ENCODE peak calls at places on chromosome 17, in eight cellular contexts. One of them, this sample, is unnamed.

GRCh38 chr17:81387235-81388060 is 7.8 kb upstream of the BAHCC1 start:
- DNase-seq in stimulated activated CD4-positive, alpha-beta T cell treated with anti-CD3 and anti-CD28 coated beads, TNF-alpha, amount 100 ng/mL, for 1 hour: no peak
- DNase-seq in right cardiac atrium: peak; percentile 79
- DNase-seq in DMS79 treated with DMSO at 0.1 percent for 48 hours: peak; percentile 3
- DNase-seq in HAP-1: peak; percentile 64
- DNase-seq in fibroblast of the conjunctiva: no peak
- DNase-seq in iPS DF 6.9: no peak
- DNase-seq in CD4-positive, CD25-positive, alpha-beta regulatory T cell: no peak
- DNase-seq in this sample: no peak

GRCh38 chr17:40461774-40462342 is 18.6 kb downstream of the IGFBP4 start:
- DNase-seq in stimulated activated CD4-positive, alpha-beta T cell treated with anti-CD3 and anti-CD28 coated beads, TNF-alpha, amount 100 ng/mL, for 1 hour: no peak
- DNase-seq in right cardiac atrium: peak; percentile 60
- DNase-seq in DMS79 treated with DMSO at 0.1 percent for 48 hours: no peak
- DNase-seq in HAP-1: no peak
- DNase-seq in fibroblast of the conjunctiva: no peak
- DNase-seq in iPS DF 6.9: no peak
- DNase-seq in CD4-positive, CD25-positive, alpha-beta regulatory T cell: no peak
- DNase-seq in this sample: no peak

GRCh38 chr17:77011173-77012011 is 129.4 kb upstream of the SEC14L1 start:
- DNase-seq in stimulated activated CD4-positive, alpha-beta T cell treated with anti-CD3 and anti-CD28 coated beads, TNF-alpha, amount 100 ng/mL, for 1 hour: no peak
- DNase-seq in right cardiac atrium: no peak
- DNase-seq in DMS79 treated with DMSO at 0.1 percent for 48 hours: no peak
- DNase-seq in HAP-1: peak; percentile 78
- DNase-seq in fibroblast of the conjunctiva: peak; percentile 2
- DNase-seq in iPS DF 6.9: no peak
- DNase-seq in CD4-positive, CD25-positive, alpha-beta regulatory T cell: peak; percentile 27
- DNase-seq in this sample: no peak

GRCh38 chr17:7237761-7238417 is 1.4 kb downstream of the PHF23 start:
- DNase-seq in stimulated activated CD4-positive, alpha-beta T cell treated with anti-CD3 and anti-CD28 coated beads, TNF-alpha, amount 100 ng/mL, for 1 hour: peak; percentile 54
- DNase-seq in right cardiac atrium: peak; percentile 94
- DNase-seq in DMS79 treated with DMSO at 0.1 percent for 48 hours: no peak
- DNase-seq in HAP-1: peak; percentile 90
- DNase-seq in fibroblast of the conjunctiva: peak; percentile 39
- DNase-seq in iPS DF 6.9: no peak
- DNase-seq in CD4-positive, CD25-positive, alpha-beta regulatory T cell: peak; percentile 69
- DNase-seq in this sample: peak; percentile 50

GRCh38 chr17:46770818-46771600 is 47.5 kb downstream of the WNT3 start:
- DNase-seq in stimulated activated CD4-positive, alpha-beta T cell treated with anti-CD3 and anti-CD28 coated beads, TNF-alpha, amount 100 ng/mL, for 1 hour: no peak
- DNase-seq in right cardiac atrium: peak; percentile 75
- DNase-seq in DMS79 treated with DMSO at 0.1 percent for 48 hours: peak; percentile 40
- DNase-seq in HAP-1: peak; percentile 73
- DNase-seq in fibroblast of the conjunctiva: no peak
- DNase-seq in iPS DF 6.9: no peak
- DNase-seq in CD4-positive, CD25-positive, alpha-beta regulatory T cell: peak; percentile 19
- DNase-seq in this sample: no peak

GRCh38 chr17:16190703-16191360 is 24.5 kb downstream of the NCOR1 start:
- DNase-seq in stimulated activated CD4-positive, alpha-beta T cell treated with anti-CD3 and anti-CD28 coated beads, TNF-alpha, amount 100 ng/mL, for 1 hour: no peak
- DNase-seq in right cardiac atrium: no peak
- DNase-seq in DMS79 treated with DMSO at 0.1 percent for 48 hours: no peak
- DNase-seq in HAP-1: no peak
- DNase-seq in fibroblast of the conjunctiva: no peak
- DNase-seq in iPS DF 6.9: no peak
- DNase-seq in CD4-positive, CD25-positive, alpha-beta regulatory T cell: no peak
- DNase-seq in this sample: no peak

GRCh38 chr17:17445925-17446665 is 30.7 kb upstream of the MED9 start:
- DNase-seq in stimulated activated CD4-positive, alpha-beta T cell treated with anti-CD3 and anti-CD28 coated beads, TNF-alpha, amount 100 ng/mL, for 1 hour: no peak
- DNase-seq in right cardiac atrium: no peak
- DNase-seq in DMS79 treated with DMSO at 0.1 percent for 48 hours: peak; percentile 25
- DNase-seq in HAP-1: no peak
- DNase-seq in fibroblast of the conjunctiva: peak; percentile 26
- DNase-seq in iPS DF 6.9: no peak
- DNase-seq in CD4-positive, CD25-positive, alpha-beta regulatory T cell: no peak
- DNase-seq in this sample: no peak

GRCh38 chr17:3008336-3009279 is 54.8 kb downstream of the OR1D5 start:
- DNase-seq in stimulated activated CD4-positive, alpha-beta T cell treated with anti-CD3 and anti-CD28 coated beads, TNF-alpha, amount 100 ng/mL, for 1 hour: no peak
- DNase-seq in right cardiac atrium: no peak
- DNase-seq in DMS79 treated with DMSO at 0.1 percent for 48 hours: no peak
- DNase-seq in HAP-1: no peak
- DNase-seq in fibroblast of the conjunctiva: no peak
- DNase-seq in iPS DF 6.9: no peak
- DNase-seq in CD4-positive, CD25-positive, alpha-beta regulatory T cell: no peak
- DNase-seq in this sample: no peak

GRCh38 chr17:15662726-15663125 is 21.4 kb downstream of the TRIM16 start:
- DNase-seq in stimulated activated CD4-positive, alpha-beta T cell treated with anti-CD3 and anti-CD28 coated beads, TNF-alpha, amount 100 ng/mL, for 1 hour: no peak
- DNase-seq in right cardiac atrium: no peak
- DNase-seq in DMS79 treated with DMSO at 0.1 percent for 48 hours: no peak
- DNase-seq in HAP-1: no peak
- DNase-seq in fibroblast of the conjunctiva: no peak
- DNase-seq in iPS DF 6.9: no peak
- DNase-seq in CD4-positive, CD25-positive, alpha-beta regulatory T cell: no peak
- DNase-seq in this sample: no peak

GRCh38 chr17:55258578-55259135 is 6.1 kb upstream of the HLF start:
- DNase-seq in stimulated activated CD4-positive, alpha-beta T cell treated with anti-CD3 and anti-CD28 coated beads, TNF-alpha, amount 100 ng/mL, for 1 hour: no peak
- DNase-seq in right cardiac atrium: no peak
- DNase-seq in DMS79 treated with DMSO at 0.1 percent for 48 hours: no peak
- DNase-seq in HAP-1: no peak
- DNase-seq in fibroblast of the conjunctiva: no peak
- DNase-seq in iPS DF 6.9: no peak
- DNase-seq in CD4-positive, CD25-positive, alpha-beta regulatory T cell: no peak
- DNase-seq in this sample: no peak

GRCh38 chr17:65559802-65560627 is 1.4 kb downstream of the AXIN2 start:
- DNase-seq in stimulated activated CD4-positive, alpha-beta T cell treated with anti-CD3 and anti-CD28 coated beads, TNF-alpha, amount 100 ng/mL, for 1 hour: no peak
- DNase-seq in right cardiac atrium: peak; percentile 80
- DNase-seq in DMS79 treated with DMSO at 0.1 percent for 48 hours: no peak
- DNase-seq in HAP-1: peak; percentile 72
- DNase-seq in fibroblast of the conjunctiva: no peak
- DNase-seq in iPS DF 6.9: no peak
- DNase-seq in CD4-positive, CD25-positive, alpha-beta regulatory T cell: peak; percentile 37
- DNase-seq in this sample: no peak

GRCh38 chr17:36608794-36609497 is 7.6 kb downstream of the MRM1 start:
- DNase-seq in stimulated activated CD4-positive, alpha-beta T cell treated with anti-CD3 and anti-CD28 coated beads, TNF-alpha, amount 100 ng/mL, for 1 hour: no peak
- DNase-seq in right cardiac atrium: peak; percentile 69
- DNase-seq in DMS79 treated with DMSO at 0.1 percent for 48 hours: no peak
- DNase-seq in HAP-1: peak; percentile 27
- DNase-seq in fibroblast of the conjunctiva: peak; percentile 52
- DNase-seq in iPS DF 6.9: no peak
- DNase-seq in CD4-positive, CD25-positive, alpha-beta regulatory T cell: no peak
- DNase-seq in this sample: peak; percentile 52

GRCh38 chr17:48636177-48637018 is 10.2 kb upstream of the HOXB9 start:
- DNase-seq in stimulated activated CD4-positive, alpha-beta T cell treated with anti-CD3 and anti-CD28 coated beads, TNF-alpha, amount 100 ng/mL, for 1 hour: no peak
- DNase-seq in right cardiac atrium: peak; percentile 81
- DNase-seq in DMS79 treated with DMSO at 0.1 percent for 48 hours: no peak
- DNase-seq in HAP-1: peak; percentile 96
- DNase-seq in fibroblast of the conjunctiva: peak; percentile 4
- DNase-seq in iPS DF 6.9: peak; percentile 93
- DNase-seq in CD4-positive, CD25-positive, alpha-beta regulatory T cell: no peak
- DNase-seq in this sample: peak; percentile 87

GRCh38 chr17:42188749-42189650 is 3.7 kb upstream of the HCRT start:
- DNase-seq in stimulated activated CD4-positive, alpha-beta T cell treated with anti-CD3 and anti-CD28 coated beads, TNF-alpha, amount 100 ng/mL, for 1 hour: no peak
- DNase-seq in right cardiac atrium: no peak
- DNase-seq in DMS79 treated with DMSO at 0.1 percent for 48 hours: no peak
- DNase-seq in HAP-1: no peak
- DNase-seq in fibroblast of the conjunctiva: no peak
- DNase-seq in iPS DF 6.9: no peak
- DNase-seq in CD4-positive, CD25-positive, alpha-beta regulatory T cell: no peak
- DNase-seq in this sample: no peak

GRCh38 chr17:77489898-77490265 is 349.1 kb downstream of the SEC14L1 start:
- DNase-seq in stimulated activated CD4-positive, alpha-beta T cell treated with anti-CD3 and anti-CD28 coated beads, TNF-alpha, amount 100 ng/mL, for 1 hour: no peak
- DNase-seq in right cardiac atrium: peak; percentile 96
- DNase-seq in DMS79 treated with DMSO at 0.1 percent for 48 hours: no peak
- DNase-seq in HAP-1: no peak
- DNase-seq in fibroblast of the conjunctiva: peak; percentile 54
- DNase-seq in iPS DF 6.9: no peak
- DNase-seq in CD4-positive, CD25-positive, alpha-beta regulatory T cell: no peak
- DNase-seq in this sample: no peak

GRCh38 chr17:78351449-78352006 is 8.3 kb downstream of the SOCS3 start:
- DNase-seq in stimulated activated CD4-positive, alpha-beta T cell treated with anti-CD3 and anti-CD28 coated beads, TNF-alpha, amount 100 ng/mL, for 1 hour: no peak
- DNase-seq in right cardiac atrium: peak; percentile 98
- DNase-seq in DMS79 treated with DMSO at 0.1 percent for 48 hours: no peak
- DNase-seq in HAP-1: peak; percentile 37
- DNase-seq in fibroblast of the conjunctiva: peak; percentile 98
- DNase-seq in iPS DF 6.9: no peak
- DNase-seq in CD4-positive, CD25-positive, alpha-beta regulatory T cell: no peak
- DNase-seq in this sample: no peak

GRCh38 chr17:55641559-55642160 is 81.0 kb downstream of the TMEM100 start:
- DNase-seq in stimulated activated CD4-positive, alpha-beta T cell treated with anti-CD3 and anti-CD28 coated beads, TNF-alpha, amount 100 ng/mL, for 1 hour: no peak
- DNase-seq in right cardiac atrium: peak; percentile 79
- DNase-seq in DMS79 treated with DMSO at 0.1 percent for 48 hours: no peak
- DNase-seq in HAP-1: peak; percentile 67
- DNase-seq in fibroblast of the conjunctiva: peak; percentile 58
- DNase-seq in iPS DF 6.9: no peak
- DNase-seq in CD4-positive, CD25-positive, alpha-beta regulatory T cell: peak; percentile 15
- DNase-seq in this sample: no peak

GRCh38 chr17:42068979-42069378 is 18.6 kb upstream of the C17orf113 start:
- DNase-seq in stimulated activated CD4-positive, alpha-beta T cell treated with anti-CD3 and anti-CD28 coated beads, TNF-alpha, amount 100 ng/mL, for 1 hour: no peak
- DNase-seq in right cardiac atrium: no peak
- DNase-seq in DMS79 treated with DMSO at 0.1 percent for 48 hours: no peak
- DNase-seq in HAP-1: no peak
- DNase-seq in fibroblast of the conjunctiva: no peak
- DNase-seq in iPS DF 6.9: no peak
- DNase-seq in CD4-positive, CD25-positive, alpha-beta regulatory T cell: no peak
- DNase-seq in this sample: no peak

GRCh38 chr17:70423562-70423961 is 254.2 kb downstream of the KCNJ2 start:
- DNase-seq in stimulated activated CD4-positive, alpha-beta T cell treated with anti-CD3 and anti-CD28 coated beads, TNF-alpha, amount 100 ng/mL, for 1 hour: no peak
- DNase-seq in right cardiac atrium: no peak
- DNase-seq in DMS79 treated with DMSO at 0.1 percent for 48 hours: no peak
- DNase-seq in HAP-1: no peak
- DNase-seq in fibroblast of the conjunctiva: no peak
- DNase-seq in iPS DF 6.9: no peak
- DNase-seq in CD4-positive, CD25-positive, alpha-beta regulatory T cell: no peak
- DNase-seq in this sample: no peak

GRCh38 chr17:57767561-57767960 is 22.5 kb upstream of the CCDC182 start:
- DNase-seq in stimulated activated CD4-positive, alpha-beta T cell treated with anti-CD3 and anti-CD28 coated beads, TNF-alpha, amount 100 ng/mL, for 1 hour: no peak
- DNase-seq in right cardiac atrium: no peak
- DNase-seq in DMS79 treated with DMSO at 0.1 percent for 48 hours: no peak
- DNase-seq in HAP-1: no peak
- DNase-seq in fibroblast of the conjunctiva: no peak
- DNase-seq in iPS DF 6.9: no peak
- DNase-seq in CD4-positive, CD25-positive, alpha-beta regulatory T cell: no peak
- DNase-seq in this sample: no peak

GRCh38 chr17:58344047-58344790 is 7.8 kb downstream of the SUPT4H1 start:
- DNase-seq in stimulated activated CD4-positive, alpha-beta T cell treated with anti-CD3 and anti-CD28 coated beads, TNF-alpha, amount 100 ng/mL, for 1 hour: peak; percentile 82
- DNase-seq in right cardiac atrium: no peak
- DNase-seq in DMS79 treated with DMSO at 0.1 percent for 48 hours: peak; percentile 51
- DNase-seq in HAP-1: no peak
- DNase-seq in fibroblast of the conjunctiva: no peak
- DNase-seq in iPS DF 6.9: no peak
- DNase-seq in CD4-positive, CD25-positive, alpha-beta regulatory T cell: peak; percentile 84
- DNase-seq in this sample: no peak

GRCh38 chr17:15000661-15001060 is 264.5 kb downstream of the PMP22 start:
- DNase-seq in stimulated activated CD4-positive, alpha-beta T cell treated with anti-CD3 and anti-CD28 coated beads, TNF-alpha, amount 100 ng/mL, for 1 hour: no peak
- DNase-seq in right cardiac atrium: no peak
- DNase-seq in DMS79 treated with DMSO at 0.1 percent for 48 hours: no peak
- DNase-seq in HAP-1: no peak
- DNase-seq in fibroblast of the conjunctiva: no peak
- DNase-seq in iPS DF 6.9: no peak
- DNase-seq in CD4-positive, CD25-positive, alpha-beta regulatory T cell: no peak
- DNase-seq in this sample: no peak

GRCh38 chr17:68910256-68910705 is 44.9 kb downstream of the ABCA8 start:
- DNase-seq in stimulated activated CD4-positive, alpha-beta T cell treated with anti-CD3 and anti-CD28 coated beads, TNF-alpha, amount 100 ng/mL, for 1 hour: no peak
- DNase-seq in right cardiac atrium: peak; percentile 49
- DNase-seq in DMS79 treated with DMSO at 0.1 percent for 48 hours: no peak
- DNase-seq in HAP-1: no peak
- DNase-seq in fibroblast of the conjunctiva: peak; percentile 22
- DNase-seq in iPS DF 6.9: no peak
- DNase-seq in CD4-positive, CD25-positive, alpha-beta regulatory T cell: no peak
- DNase-seq in this sample: no peak

GRCh38 chr17:44219126-44219635 is 294 bp downstream of the UBTF start:
- DNase-seq in stimulated activated CD4-positive, alpha-beta T cell treated with anti-CD3 and anti-CD28 coated beads, TNF-alpha, amount 100 ng/mL, for 1 hour: no peak
- DNase-seq in right cardiac atrium: peak; percentile 90
- DNase-seq in DMS79 treated with DMSO at 0.1 percent for 48 hours: peak; percentile 32
- DNase-seq in HAP-1: no peak
- DNase-seq in fibroblast of the conjunctiva: no peak
- DNase-seq in iPS DF 6.9: no peak
- DNase-seq in CD4-positive, CD25-positive, alpha-beta regulatory T cell: peak; percentile 79
- DNase-seq in this sample: no peak

GRCh38 chr17:27605409-27605808 is 25.6 kb upstream of the LGALS9 start:
- DNase-seq in stimulated activated CD4-positive, alpha-beta T cell treated with anti-CD3 and anti-CD28 coated beads, TNF-alpha, amount 100 ng/mL, for 1 hour: no peak
- DNase-seq in right cardiac atrium: peak; percentile 52
- DNase-seq in DMS79 treated with DMSO at 0.1 percent for 48 hours: no peak
- DNase-seq in HAP-1: no peak
- DNase-seq in fibroblast of the conjunctiva: no peak
- DNase-seq in iPS DF 6.9: no peak
- DNase-seq in CD4-positive, CD25-positive, alpha-beta regulatory T cell: no peak
- DNase-seq in this sample: no peak

GRCh38 chr17:49020609-49021008 is 23.4 kb downstream of the IGF2BP1 start:
- DNase-seq in stimulated activated CD4-positive, alpha-beta T cell treated with anti-CD3 and anti-CD28 coated beads, TNF-alpha, amount 100 ng/mL, for 1 hour: no peak
- DNase-seq in right cardiac atrium: no peak
- DNase-seq in DMS79 treated with DMSO at 0.1 percent for 48 hours: no peak
- DNase-seq in HAP-1: no peak
- DNase-seq in fibroblast of the conjunctiva: no peak
- DNase-seq in iPS DF 6.9: no peak
- DNase-seq in CD4-positive, CD25-positive, alpha-beta regulatory T cell: no peak
- DNase-seq in this sample: no peak

GRCh38 chr17:33328129-33328528 is 35.0 kb upstream of the ASIC2 start:
- DNase-seq in stimulated activated CD4-positive, alpha-beta T cell treated with anti-CD3 and anti-CD28 coated beads, TNF-alpha, amount 100 ng/mL, for 1 hour: no peak
- DNase-seq in right cardiac atrium: no peak
- DNase-seq in DMS79 treated with DMSO at 0.1 percent for 48 hours: no peak
- DNase-seq in HAP-1: peak; percentile 9
- DNase-seq in fibroblast of the conjunctiva: no peak
- DNase-seq in iPS DF 6.9: peak; percentile 7
- DNase-seq in CD4-positive, CD25-positive, alpha-beta regulatory T cell: no peak
- DNase-seq in this sample: no peak

GRCh38 chr17:73829676-73830280 is 185.5 kb upstream of the SDK2 start:
- DNase-seq in stimulated activated CD4-positive, alpha-beta T cell treated with anti-CD3 and anti-CD28 coated beads, TNF-alpha, amount 100 ng/mL, for 1 hour: no peak
- DNase-seq in right cardiac atrium: no peak
- DNase-seq in DMS79 treated with DMSO at 0.1 percent for 48 hours: no peak
- DNase-seq in HAP-1: no peak
- DNase-seq in fibroblast of the conjunctiva: no peak
- DNase-seq in iPS DF 6.9: no peak
- DNase-seq in CD4-positive, CD25-positive, alpha-beta regulatory T cell: no peak
- DNase-seq in this sample: no peak

GRCh38 chr17:34252138-34252889 is 2.8 kb upstream of the CCL2 start:
- DNase-seq in stimulated activated CD4-positive, alpha-beta T cell treated with anti-CD3 and anti-CD28 coated beads, TNF-alpha, amount 100 ng/mL, for 1 hour: no peak
- DNase-seq in right cardiac atrium: peak; percentile 97
- DNase-seq in DMS79 treated with DMSO at 0.1 percent for 48 hours: peak; percentile 50
- DNase-seq in HAP-1: peak; percentile 46
- DNase-seq in fibroblast of the conjunctiva: no peak
- DNase-seq in iPS DF 6.9: no peak
- DNase-seq in CD4-positive, CD25-positive, alpha-beta regulatory T cell: no peak
- DNase-seq in this sample: no peak

GRCh38 chr17:67994827-67995567 is 1.3 kb downstream of the C17orf58 start:
- DNase-seq in stimulated activated CD4-positive, alpha-beta T cell treated with anti-CD3 and anti-CD28 coated beads, TNF-alpha, amount 100 ng/mL, for 1 hour: no peak
- DNase-seq in right cardiac atrium: no peak
- DNase-seq in DMS79 treated with DMSO at 0.1 percent for 48 hours: peak; percentile 16
- DNase-seq in HAP-1: no peak
- DNase-seq in fibroblast of the conjunctiva: peak; percentile 64
- DNase-seq in iPS DF 6.9: no peak
- DNase-seq in CD4-positive, CD25-positive, alpha-beta regulatory T cell: no peak
- DNase-seq in this sample: no peak

GRCh38 chr17:44601574-44602372 is 44.5 kb downstream of the FZD2 start:
- DNase-seq in stimulated activated CD4-positive, alpha-beta T cell treated with anti-CD3 and anti-CD28 coated beads, TNF-alpha, amount 100 ng/mL, for 1 hour: no peak
- DNase-seq in right cardiac atrium: no peak
- DNase-seq in DMS79 treated with DMSO at 0.1 percent for 48 hours: no peak
- DNase-seq in HAP-1: no peak
- DNase-seq in fibroblast of the conjunctiva: no peak
- DNase-seq in iPS DF 6.9: no peak
- DNase-seq in CD4-positive, CD25-positive, alpha-beta regulatory T cell: no peak
- DNase-seq in this sample: no peak

GRCh38 chr17:56752263-56752662 is 81.5 kb downstream of the C17orf67 start:
- DNase-seq in stimulated activated CD4-positive, alpha-beta T cell treated with anti-CD3 and anti-CD28 coated beads, TNF-alpha, amount 100 ng/mL, for 1 hour: no peak
- DNase-seq in right cardiac atrium: no peak
- DNase-seq in DMS79 treated with DMSO at 0.1 percent for 48 hours: no peak
- DNase-seq in HAP-1: no peak
- DNase-seq in fibroblast of the conjunctiva: no peak
- DNase-seq in iPS DF 6.9: no peak
- DNase-seq in CD4-positive, CD25-positive, alpha-beta regulatory T cell: no peak
- DNase-seq in this sample: no peak

GRCh38 chr17:73363788-73364522 is 52.2 kb upstream of the CDC42EP4 start:
- DNase-seq in stimulated activated CD4-positive, alpha-beta T cell treated with anti-CD3 and anti-CD28 coated beads, TNF-alpha, amount 100 ng/mL, for 1 hour: no peak
- DNase-seq in right cardiac atrium: peak; percentile 42
- DNase-seq in DMS79 treated with DMSO at 0.1 percent for 48 hours: no peak
- DNase-seq in HAP-1: no peak
- DNase-seq in fibroblast of the conjunctiva: no peak
- DNase-seq in iPS DF 6.9: no peak
- DNase-seq in CD4-positive, CD25-positive, alpha-beta regulatory T cell: no peak
- DNase-seq in this sample: no peak

GRCh38 chr17:6669479-6670212 is 18.1 kb downstream of the C17orf100 start:
- DNase-seq in stimulated activated CD4-positive, alpha-beta T cell treated with anti-CD3 and anti-CD28 coated beads, TNF-alpha, amount 100 ng/mL, for 1 hour: no peak
- DNase-seq in right cardiac atrium: no peak
- DNase-seq in DMS79 treated with DMSO at 0.1 percent for 48 hours: no peak
- DNase-seq in HAP-1: no peak
- DNase-seq in fibroblast of the conjunctiva: no peak
- DNase-seq in iPS DF 6.9: no peak
- DNase-seq in CD4-positive, CD25-positive, alpha-beta regulatory T cell: no peak
- DNase-seq in this sample: no peak

This sample was measured in NCI-H1930.